ENCODE peak calls at places on chromosomes 13 and 19, in four cellular contexts. E, Y, F and A are unnamed samples.
A peak's percentile ranks its signal among the peaks of the same experiment; 100 is the strongest.

GRCh38 chr13:106466691-106467405 is 68.6 kb downstream of the EFNB2 start:
- DNase-seq in E (no peak), Y (no peak), F (no peak), A (no peak)

GRCh38 chr19:48569814-48570213 is 17.8 kb downstream of the SULT2B1 start:
- DNase-seq in E (no peak), F (no peak), Y (no peak), A (no peak)

GRCh38 chr13:102569488-102569887 is 27.3 kb upstream of the TPP2 start:
- DNase-seq in Y (no peak), F (no peak), E (no peak), A (no peak)

GRCh38 chr19:38046254-38047047 is 139.4 kb downstream of the SIPA1L3 start:
- DNase-seq in E (no peak), Y (no peak), F (no peak), A (no peak)

GRCh38 chr19:18597809-18598660 is 8.6 kb downstream of the CRLF1 start:
- DNase-seq in F (no peak), Y (no peak), E (no peak), A (no peak)

GRCh38 chr13:29230446-29230845 is 365.0 kb downstream of the SLC7A1 start:
- DNase-seq in Y (no peak), F (no peak), E (no peak), A (no peak)

GRCh38 chr13:109734002-109734785 is 52.2 kb downstream of the IRS2 start:
- DNase-seq in F (no peak), E (no peak), Y (no peak), A (no peak)

GRCh38 chr19:558770-559439 is 13.5 kb upstream of the BSG start:
- DNase-seq in Y (no peak), E (no peak), F (peak; percentile 23), A (no peak)

GRCh38 chr19:19051478-19052213 is 12.1 kb upstream of the SLC25A42 start:
- DNase-seq in Y (peak; percentile 24), F (no peak), E (no peak), A (no peak)

GRCh38 chr13:106496072-106496997 is 39.1 kb downstream of the EFNB2 start:
- DNase-seq in E (no peak), Y (no peak), F (no peak), A (no peak)

GRCh38 chr13:40348096-40348679 is 318.3 kb downstream of the FOXO1 start:
- DNase-seq in Y (no peak), F (peak; percentile 58), E (no peak), A (no peak)

GRCh38 chr19:33409035-33409434 is 35.5 kb downstream of the CEBPG start:
- DNase-seq in F (no peak), Y (no peak), E (no peak), A (no peak)

GRCh38 chr19:281992-282391 is 9.2 kb downstream of the PLPP2 start:
- DNase-seq in E (no peak), F (no peak), Y (no peak), A (no peak)

GRCh38 chr19:48363500-48363809 is 285 bp downstream of the TMEM143 start:
- DNase-seq in Y (no peak), F (no peak), E (no peak), A (no peak)

GRCh38 chr13:58953638-58954037 is 1210.1 kb downstream of the DIAPH3 start:
- DNase-seq in E (no peak), F (no peak), Y (no peak), A (no peak)

GRCh38 chr13:33401238-33401637 is 115.7 kb upstream of the STARD13 start:
- DNase-seq in F (no peak), E (no peak), Y (no peak), A (no peak)

GRCh38 chr13:110329258-110329657 is 22.2 kb downstream of the COL4A2 start:
- DNase-seq in Y (no peak), E (no peak), F (no peak), A (no peak)

GRCh38 chr13:108859202-108860012 is 230.0 kb downstream of the MYO16 start:
- DNase-seq in Y (no peak), E (no peak), F (no peak), A (no peak)

GRCh38 chr19:7899751-7900352 is 3.8 kb upstream of the MAP2K7 start:
- DNase-seq in E (no peak), Y (no peak), F (no peak), A (no peak)

GRCh38 chr19:2154587-2155075 is 3.3 kb upstream of the AP3D1 start:
- DNase-seq in Y (no peak), F (no peak), E (no peak), A (no peak)

GRCh38 chr19:33407716-33408115 is 34.2 kb downstream of the CEBPG start:
- DNase-seq in Y (no peak), E (no peak), F (no peak), A (no peak)

GRCh38 chr19:10402441-10403038 is 802 bp downstream of the CDC37 start:
- DNase-seq in F (peak; percentile 64), E (no peak), Y (peak; percentile 36), A (no peak)

GRCh38 chr13:44244288-44244687 is 129.3 kb upstream of the SERP2 start:
- DNase-seq in Y (peak; percentile 25), F (no peak), E (peak; percentile 70), A (no peak)

DNA sequence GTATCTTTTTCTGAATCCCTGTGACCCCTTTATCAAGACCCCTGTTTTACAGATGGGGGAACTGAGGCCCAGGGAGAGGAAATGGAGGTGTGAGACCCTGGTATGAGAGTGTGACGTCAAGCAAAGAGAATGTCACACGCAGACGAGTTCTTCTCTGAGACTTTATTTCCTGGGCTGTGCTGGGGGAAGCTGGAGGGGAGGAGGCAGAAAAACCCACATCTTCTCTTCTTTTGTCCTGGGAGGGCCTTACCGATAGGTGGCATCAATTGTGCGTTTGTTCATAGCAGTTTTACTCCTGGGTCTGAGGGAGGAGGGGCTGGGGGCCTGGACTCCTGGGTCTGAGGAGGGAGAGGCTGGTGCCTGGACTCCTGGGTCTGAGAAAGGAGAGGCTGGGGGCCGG is 4.9 kb upstream of the KLK15 start:
- DNase-seq in E (peak; percentile 18), Y (peak; percentile 26), F (no peak), A (no peak)
- TF ChIP-seq SIN3A in E (no peak), Y (no peak), F (no peak), A (no peak)

GRCh38 chr19:6717036-6717435 is 3.4 kb downstream of the C3 start:
- DNase-seq in Y (no peak), F (no peak), E (no peak), A (no peak)

GRCh38 chr19:6717441-6717971 is 2.9 kb downstream of the C3 start:
- DNase-seq in Y (no peak), F (no peak), E (peak; percentile 43), A (no peak)

GRCh38 chr19:6719540-6719861 is 949 bp downstream of the C3 start:
- DNase-seq in F (no peak), E (no peak), Y (no peak), A (no peak)

GRCh38 chr19:6718741-6719539 is 1.5 kb downstream of the C3 start:
- DNase-seq in E (peak; percentile 79), Y (peak; percentile 99), F (peak; percentile 93), A (no peak)

DNA sequence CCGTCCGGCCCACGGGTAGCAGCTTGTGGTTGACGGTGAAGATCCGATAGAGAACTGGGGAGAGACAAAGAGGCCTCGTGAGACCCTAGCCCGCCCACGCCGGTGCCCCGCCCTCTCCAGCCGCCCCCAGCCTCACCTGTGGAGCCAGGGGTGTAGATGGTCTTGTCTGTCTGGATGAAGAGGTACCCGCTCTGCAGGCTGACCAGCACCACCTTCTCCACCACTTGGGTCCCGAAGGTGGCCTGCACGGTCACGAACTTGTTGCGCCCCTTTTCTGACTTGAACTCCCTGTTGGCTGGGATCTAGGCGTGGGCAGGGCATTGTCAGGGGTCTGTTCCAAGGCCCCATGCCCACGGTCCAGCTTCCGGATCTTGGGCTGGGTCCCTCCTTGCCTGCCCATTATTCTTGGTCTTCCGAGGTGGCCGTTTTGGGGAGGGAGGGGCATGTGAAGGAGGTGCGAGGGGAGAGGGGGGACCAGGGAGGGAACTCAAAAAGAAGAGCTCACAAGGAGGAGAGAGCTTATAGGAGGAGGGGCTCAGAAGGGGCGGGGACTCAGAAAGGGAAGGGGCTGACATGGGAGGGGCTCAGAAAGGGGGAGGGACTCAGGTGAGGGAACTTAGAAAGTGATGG is 2.2 kb downstream of the C3 start:
- DNase-seq in Y (peak; percentile 20), E (no peak), F (no peak), A (no peak)
- TF ChIP-seq TCF7L2 in Y (no peak), E (no peak), F (no peak), A (no peak)

GRCh38 chr19:41302624-41303351 is 7.2 kb upstream of the CCDC97 start:
- DNase-seq in E (no peak), Y (no peak), F (no peak), A (no peak)
- H3K4me3 ChIP-seq in E (no peak overlapping the region), Y (no peak overlapping the region), F (no peak overlapping the region), A (no peak overlapping the region)

GRCh38 chr13:98923641-98924397 is 54.0 kb downstream of the DOCK9 start:
- DNase-seq in F (no peak), E (no peak), Y (no peak), A (no peak)
- TF ChIP-seq SIN3A in F (no peak), E (no peak), Y (no peak), A (no peak)

GRCh38 chr13:76892488-76892887 is 6.3 kb upstream of the KCTD12 start:
- DNase-seq in F (no peak), Y (no peak), E (no peak), A (no peak)

GRCh38 chr13:76889254-76889653 is 3.0 kb upstream of the KCTD12 start:
- DNase-seq in Y (no peak), F (no peak), E (no peak), A (no peak)

GRCh38 chr13:76890036-76890435 is 3.8 kb upstream of the KCTD12 start:
- DNase-seq in F (no peak), E (no peak), Y (no peak), A (no peak)

GRCh38 chr13:76894401-76895110 is 8.4 kb upstream of the KCTD12 start:
- DNase-seq in E (no peak), F (no peak), Y (no peak), A (no peak)
- TF ChIP-seq TCF7L2 in E (no peak), F (no peak), Y (no peak), A (no peak)

DNA sequence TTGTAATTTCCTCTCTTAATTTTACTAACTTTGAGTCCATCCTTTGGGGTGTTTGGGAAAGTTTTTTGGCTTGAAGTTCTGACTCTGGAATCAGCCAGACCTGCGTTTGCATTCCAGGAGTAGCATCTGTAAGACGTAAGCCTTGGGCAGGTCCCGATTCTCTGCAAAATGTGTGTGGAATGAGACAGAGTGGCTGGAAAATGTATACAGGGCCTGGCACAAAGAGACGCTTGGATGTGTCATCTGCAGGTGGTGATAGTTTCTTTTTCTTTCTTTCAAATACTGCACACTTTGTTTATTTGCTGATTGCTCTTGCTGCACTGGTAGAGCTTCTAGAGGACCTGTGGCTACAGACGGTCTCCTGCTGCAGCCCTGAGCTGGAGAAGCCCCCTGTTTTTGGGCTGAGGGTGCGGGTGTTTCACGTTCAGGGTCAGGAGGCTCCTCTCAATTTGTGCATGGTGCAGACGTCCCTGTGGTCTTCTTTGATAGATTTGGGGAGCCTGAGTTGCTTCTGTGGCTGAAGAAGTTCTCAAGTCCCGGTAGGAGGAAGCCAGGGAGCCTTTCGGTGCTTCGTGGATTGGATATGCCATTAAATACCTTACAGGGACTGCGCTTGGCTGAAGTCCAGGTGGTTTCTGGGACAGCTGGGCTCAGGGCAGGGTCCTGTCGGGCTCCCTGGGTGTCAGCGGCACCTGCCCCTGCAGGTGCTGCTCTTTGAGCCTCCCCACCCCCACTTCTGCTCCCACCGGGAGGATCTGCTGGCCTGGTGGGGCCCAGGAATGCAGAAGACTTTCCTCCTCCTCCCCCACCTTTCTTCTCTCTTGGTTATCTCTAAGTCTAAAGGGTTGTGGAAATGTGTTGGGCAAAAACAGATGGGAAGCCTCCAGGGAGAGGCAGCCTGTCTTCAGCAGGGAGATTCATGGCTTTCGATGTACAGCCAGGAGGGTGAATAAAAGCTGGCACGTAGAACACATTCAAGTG is 44.1 kb upstream of the GAS6 start:
- DNase-seq in Y (no peak), F (no peak), E (no peak), A (no peak)
- H3K4me3 ChIP-seq in Y (no peak overlapping the region), F (no peak overlapping the region), E (no peak overlapping the region), A (no peak overlapping the region)